ENCODE peak calls at places on chromosome 17, in seven cellular contexts. F, L, O, Q, N, I and S are unnamed samples. For H3K27me3, the result is how much of the 10 kb centered on the place peaks cover.

GRCh38 chr17:44655983-44656700 is at the start of gene MEIOC:
- DNase-seq in I (no peak), L (no peak), Q (no peak), O (no peak), N (no peak), F (no peak), S (no peak)

GRCh38 chr17:81641825-81642489 is 5.0 kb downstream of the TSPAN10 start:
- DNase-seq in O (no peak), N (no peak), L (no peak), F (no peak), I (peak), Q (peak), S (no peak)

GRCh38 chr17:13869301-13869700 is 200.0 kb upstream of the COX10 start:
- DNase-seq in F (no peak), I (no peak), O (no peak), L (no peak), Q (peak), N (no peak), S (no peak)

GRCh38 chr17:38815576-38816193 is 9.4 kb downstream of the CWC25 start:
- DNase-seq in N (no peak), F (no peak), L (no peak), Q (peak), I (peak), O (no peak), S (no peak)

GRCh38 chr17:42673885-42674754 is 2.7 kb downstream of the PLEKHH3 start:
- DNase-seq in Q (peak), L (peak), F (peak), N (peak), I (no peak), O (peak), S (peak)

GRCh38 chr17:33674685-33675084 is 381.6 kb upstream of the ASIC2 start:
- DNase-seq in F (peak), N (no peak), Q (peak), L (peak), O (peak), I (peak), S (peak)

GRCh38 chr17:13698832-13699231 is 97.1 kb upstream of the HS3ST3A1 start:
- DNase-seq in I (no peak), Q (no peak), O (no peak), F (no peak), L (no peak), N (no peak), S (no peak)

GRCh38 chr17:16106161-16106891 is 106.7 kb downstream of the TTC19 start:
- DNase-seq in N (no peak), L (no peak), I (peak), F (no peak), Q (peak), O (no peak), S (no peak)

GRCh38 chr17:29929006-29929543 is 953 bp downstream of the SSH2 start:
- DNase-seq in L (peak), I (peak), Q (peak), O (peak), F (peak), N (no peak), S (no peak)

GRCh38 chr17:78781339-78782304 is at the start of gene CYTH1:
- DNase-seq in Q (no peak), I (no peak), N (peak), L (peak), F (peak), O (peak), S (peak)

GRCh38 chr17:18141210-18141803 is 32.8 kb downstream of the MYO15A start:
- DNase-seq in I (peak), Q (peak), F (no peak), L (no peak), O (peak), N (no peak), S (no peak)

GRCh38 chr17:43665038-43665386 is 3.3 kb upstream of the MEOX1 start:
- DNase-seq in O (peak), I (no peak), L (no peak), Q (no peak), N (no peak), F (no peak), S (no peak)

GRCh38 chr17:77320501-77321256 is 179.9 kb downstream of the SEC14L1 start:
- DNase-seq in L (no peak), F (no peak), I (no peak), Q (no peak), O (no peak), N (peak), S (no peak)

GRCh38 chr17:50127661-50128361 is 2.1 kb downstream of the SAMD14 start:
- DNase-seq in F (no peak), N (no peak), I (peak), L (no peak), O (no peak), Q (peak), S (no peak)

GRCh38 chr17:11996722-11997146 is 541 bp downstream of the ZNF18 start:
- DNase-seq in F (no peak), N (no peak), I (peak), O (no peak), L (peak), Q (peak), S (peak)

GRCh38 chr17:751269-752001 is 629 bp downstream of the GEMIN4 start:
- DNase-seq in L (peak), N (peak), F (peak), O (peak), I (peak), Q (no peak), S (peak)

GRCh38 chr17:43542854-43543253 is 3.3 kb downstream of the ETV4 start:
- DNase-seq in N (no peak), Q (no peak), I (no peak), O (no peak), L (no peak), F (no peak), S (no peak)

GRCh38 chr17:58969156-58969555 is 137.5 kb downstream of the TRIM37 start:
- DNase-seq in N (no peak), L (no peak), F (no peak), O (no peak), Q (peak), I (peak), S (no peak)

GRCh38 chr17:49730078-49730786 is 22.5 kb upstream of the SLC35B1 start:
- DNase-seq in F (peak), N (peak), O (peak), L (peak), Q (peak), I (no peak), S (peak)

GRCh38 chr17:12977008-12977751 is 40.6 kb downstream of the ELAC2 start:
- DNase-seq in F (no peak), I (peak), L (no peak), O (no peak), N (no peak), Q (peak), S (no peak)

GRCh38 chr17:28446716-28447395 is 26.6 kb upstream of the SLC13A2 start:
- DNase-seq in N (no peak), O (no peak), L (no peak), Q (no peak), F (no peak), I (peak), S (no peak)

GRCh38 chr17:43200127-43200526 is 11.5 kb upstream of the TMEM106A start:
- DNase-seq in O (no peak), I (no peak), N (no peak), L (no peak), F (no peak), Q (no peak), S (no peak)

GRCh38 chr17:47009759-47010594 is 30.9 kb upstream of the RPRML start:
- DNase-seq in N (no peak), F (no peak), L (no peak), O (peak), Q (peak), I (no peak), S (no peak)

GRCh38 chr17:17401271-17401781 is 75.5 kb upstream of the MED9 start:
- DNase-seq in F (no peak), Q (peak), N (no peak), O (no peak), I (no peak), L (no peak), S (no peak)

GRCh38 chr17:80864751-80865150 is 126.9 kb upstream of the CHMP6 start:
- DNase-seq in F (no peak), L (no peak), I (no peak), Q (no peak), O (no peak), N (peak), S (peak)

GRCh38 chr17:48259710-48260291 is 152.2 kb downstream of the SNX11 start:
- DNase-seq in O (no peak), L (no peak), Q (no peak), F (no peak), N (no peak), I (peak), S (no peak)

GRCh38 chr17:45101883-45102811 is 30.2 kb downstream of the PLCD3 start:
- DNase-seq in I (no peak), L (no peak), O (no peak), F (no peak), N (no peak), Q (no peak), S (no peak)

GRCh38 chr17:70071127-70071526 is 3.9 kb upstream of the KCNJ16 start:
- DNase-seq in N (no peak), L (no peak), I (no peak), O (no peak), Q (peak), F (no peak), S (no peak)

GRCh38 chr17:34556384-34556783 is 23.0 kb upstream of the TMEM132E start:
- DNase-seq in F (no peak), L (no peak), O (no peak), Q (no peak), N (no peak), I (peak), S (no peak)

GRCh38 chr17:38868095-38868967 is 1.5 kb upstream of the LASP1 start:
- DNase-seq in I (peak), N (peak), F (peak), O (peak), Q (peak), L (peak), S (no peak)

GRCh38 chr17:60599220-60599619 is 773 bp upstream of the PPM1D start:
- DNase-seq in Q (no peak), F (no peak), N (no peak), I (no peak), O (no peak), L (no peak), S (no peak)

GRCh38 chr17:49746791-49747490 is 17.0 kb downstream of the FAM117A start:
- DNase-seq in O (no peak), F (no peak), Q (no peak), L (no peak), N (no peak), I (no peak), S (no peak)

GRCh38 chr17:64296246-64296645 is 33.2 kb upstream of the TEX2 start:
- DNase-seq in L (no peak), F (no peak), I (no peak), Q (no peak), N (no peak), O (no peak), S (no peak)

GRCh38 chr17:8154608-8155152 is 2.5 kb upstream of the PER1 start:
- DNase-seq in I (no peak), F (no peak), L (no peak), O (no peak), N (no peak), Q (no peak), S (no peak)

GRCh38 chr17:46726106-46726670 is 92.3 kb downstream of the WNT3 start:
- DNase-seq in Q (peak), L (no peak), F (no peak), N (no peak), I (no peak), O (no peak), S (no peak)

GRCh38 chr17:27417596-27418365 is 38.5 kb upstream of the KSR1 start:
- DNase-seq in F (no peak), L (no peak), I (no peak), Q (no peak), N (peak), O (no peak), S (no peak)

GRCh38 chr17:69857412-69857835 is 217.6 kb upstream of the KCNJ16 start:
- DNase-seq in F (no peak), L (no peak), N (no peak), Q (peak), O (no peak), I (peak), S (no peak)

GRCh38 chr17:66982011-66982508 is 17.6 kb downstream of the CACNG4 start:
- DNase-seq in Q (no peak), O (no peak), I (no peak), N (no peak), L (peak), F (no peak), S (no peak)
- H3K27me3 ChIP-seq in Q (under half), O (under half), I (under half), N (under half), L (under half), F (under half), S (under half)

GRCh38 chr17:2064980-2065785 is 10.3 kb downstream of the HIC1 start:
- DNase-seq in Q (peak), I (peak), N (no peak), O (no peak), L (no peak), F (no peak), S (no peak)
- TF ChIP-seq CTCF in Q (peak), I (peak), N (no peak), O (peak), L (peak), F (no peak), S (no peak)

DNA sequence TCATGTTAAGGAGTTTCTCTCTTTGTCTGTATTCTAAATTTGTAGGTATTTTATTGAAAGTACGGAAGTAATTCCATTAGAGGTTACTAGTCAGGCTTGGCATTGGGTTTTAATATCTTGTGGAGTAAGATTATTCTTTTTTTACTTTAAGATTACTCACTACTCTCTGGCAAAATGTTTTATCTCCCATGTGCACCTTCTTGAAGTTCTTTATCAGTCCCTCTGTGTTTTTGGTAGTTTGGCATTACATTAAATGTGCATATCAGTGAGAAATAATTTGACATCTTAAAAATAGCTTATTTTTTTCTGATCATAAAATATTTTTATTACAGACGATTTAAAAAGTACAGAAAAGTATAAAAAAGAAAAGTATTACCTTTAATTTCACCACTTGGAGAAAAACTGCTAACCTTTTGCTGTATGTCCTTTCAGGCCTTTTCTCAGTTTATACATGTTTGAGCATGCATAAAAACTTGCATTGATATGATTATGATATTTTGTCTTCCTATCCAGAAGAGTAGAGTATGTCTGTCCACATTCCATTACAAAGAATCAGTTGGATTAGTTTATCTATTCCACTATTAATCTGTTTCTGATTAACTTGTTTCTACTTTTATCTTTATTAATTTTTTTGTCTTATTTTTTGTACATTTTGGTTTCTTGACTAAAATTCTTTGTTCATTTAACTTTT is 198.3 kb downstream of the SPECC1 start:
- DNase-seq in F (no peak), Q (no peak), I (peak), N (no peak), L (no peak), O (no peak), S (no peak)
- H3K4me3 ChIP-seq in F (no peak), Q (no peak), I (no peak), N (no peak), L (no peak), O (no peak), S (no peak)

GRCh38 chr17:73643012-73643845 is 1.0 kb downstream of the SDK2 start:
- DNase-seq in L (peak), I (peak), O (no peak), F (no peak), Q (no peak), N (no peak), S (no peak)

GRCh38 chr17:73646409-73647305 is 2.4 kb upstream of the SDK2 start:
- DNase-seq in O (no peak), L (peak), F (no peak), I (no peak), N (no peak), Q (no peak), S (no peak)

GRCh38 chr17:73644145-73645049 is at the start of gene SDK2:
- DNase-seq in Q (peak), F (no peak), L (peak), I (no peak), N (no peak), O (no peak), S (no peak)

GRCh38 chr17:73643846-73644144 is 450 bp downstream of the SDK2 start:
- DNase-seq in I (no peak), Q (no peak), F (no peak), L (no peak), N (no peak), O (no peak), S (no peak)

GRCh38 chr17:73645050-73645871 is 1.0 kb upstream of the SDK2 start:
- DNase-seq in Q (peak), L (peak), O (peak), I (peak), F (no peak), N (no peak), S (peak)
- H3K27me3 ChIP-seq in Q (under half), L (half or more), O (under half), I (under half), F (under half), N (half or more), S (under half)

DNA sequence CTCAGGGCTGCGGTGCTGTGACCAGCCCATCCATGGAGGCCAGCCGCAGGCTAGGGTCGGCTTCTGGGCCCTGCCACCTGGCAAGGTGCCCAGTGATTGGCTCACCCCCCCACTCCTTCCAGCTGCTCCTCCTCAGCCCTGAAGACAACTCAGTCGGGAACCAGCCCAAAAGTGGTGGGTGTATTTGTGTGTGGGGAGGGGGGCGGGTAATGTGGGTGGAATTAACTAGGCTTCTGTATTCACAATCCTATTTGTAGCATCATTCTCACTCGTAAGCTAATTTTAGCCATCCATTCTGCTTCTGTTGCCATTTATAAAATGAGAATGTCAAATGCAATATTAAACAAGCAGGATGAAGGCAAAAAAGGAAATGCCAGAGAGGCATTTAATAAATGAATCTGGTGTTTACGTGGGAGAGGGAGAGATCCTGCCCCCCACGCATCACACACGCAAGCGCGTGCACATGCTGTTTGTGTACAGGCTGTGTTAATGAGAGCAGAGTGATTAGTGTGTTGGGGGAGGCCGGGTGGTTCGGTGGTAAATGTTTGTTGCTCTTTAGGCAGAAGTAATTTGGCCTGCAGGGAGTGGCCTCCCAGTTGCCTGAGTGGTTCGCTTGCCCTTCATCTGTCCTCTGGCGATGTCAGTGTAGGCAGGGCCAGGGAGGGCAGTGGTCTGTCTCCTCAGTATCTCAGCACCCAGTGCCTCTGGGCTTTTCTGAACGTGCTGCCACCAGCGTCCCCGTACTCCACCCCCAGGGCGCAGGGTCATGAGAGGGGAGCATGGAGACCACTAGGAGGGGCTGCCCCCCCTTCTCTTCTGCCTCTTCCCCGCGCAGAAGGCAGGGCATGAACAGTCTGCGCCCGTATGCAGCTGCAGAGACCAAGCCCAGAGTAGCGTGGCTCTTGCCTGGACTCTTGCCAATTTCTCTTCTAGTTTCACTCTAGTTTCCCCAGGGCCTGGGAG is 140.0 kb downstream of the CCDC182 start:
- DNase-seq in O (peak), I (no peak), L (peak), F (no peak), N (peak), Q (peak), S (peak)
- TF ChIP-seq CTCF in O (peak), I (no peak), L (no peak), F (no peak), N (no peak), Q (no peak), S (no peak)

DNA sequence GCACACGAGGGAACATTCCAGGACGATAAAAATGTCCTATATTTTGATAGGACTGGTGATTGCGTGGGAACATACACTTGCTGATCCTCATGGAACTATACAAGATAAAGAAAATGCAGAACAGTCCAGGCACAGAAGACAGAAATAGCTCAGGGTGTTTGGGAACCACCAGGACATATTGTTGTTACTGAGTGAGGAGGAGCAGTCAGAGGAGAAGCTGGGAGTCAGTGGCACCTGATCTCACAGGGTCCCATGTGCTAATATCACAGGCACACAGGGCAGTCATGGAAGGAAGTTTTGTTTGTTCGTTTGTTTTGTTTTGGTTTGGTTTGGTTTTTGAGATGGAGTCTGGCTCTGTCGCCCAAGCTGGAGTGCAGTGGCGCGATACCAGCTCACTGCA is 5.7 kb downstream of the PLD2 start:
- DNase-seq in F (no peak), O (no peak), I (no peak), N (no peak), L (no peak), Q (no peak), S (no peak)
- H3K4me3 ChIP-seq in F (no peak), O (no peak), I (no peak), N (no peak), L (no peak), Q (no peak), S (no peak)

DNA sequence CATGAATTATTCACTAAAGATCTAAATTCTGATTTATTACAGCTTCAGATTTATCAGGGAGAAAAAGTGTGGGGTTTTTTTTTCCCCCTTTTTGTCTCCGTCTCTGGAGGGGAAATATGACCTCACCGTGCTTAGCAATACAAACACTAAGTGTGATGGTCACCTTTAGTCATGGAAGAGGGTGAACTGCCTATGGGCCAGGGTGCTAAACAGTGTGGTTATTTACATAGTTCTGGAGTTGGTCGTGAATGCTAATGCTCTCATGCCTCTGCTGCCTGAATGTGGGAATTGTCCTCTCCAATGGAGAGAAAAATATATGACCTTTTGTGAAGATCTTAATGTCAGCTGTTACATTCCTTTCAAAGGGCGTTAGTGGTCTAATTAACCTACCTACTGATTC is 44.8 kb upstream of the MSI2 start:
- DNase-seq in L (no peak), F (no peak), Q (peak), N (no peak), O (no peak), I (peak), S (no peak)
- H3K27me3 ChIP-seq in L (under half), F (under half), Q (under half), N (under half), O (under half), I (under half), S (under half)